ENCODE peak calls at places on chromosomes 6 and 20, in seven cellular contexts. B is spleen, Z is uterus, N is stomach, S is Peyer's patch, M is body of pancreas, O is prostate gland. U is an unnamed sample.

GRCh38 chr6:71592641-71593040 is 293.7 kb upstream of the RIMS1 start:
- DNase-seq in B (no peak), Z (no peak), N (no peak), S (no peak), M (no peak), O (no peak), U (no peak)

GRCh38 chr6:156379946-156380707 is 397.1 kb upstream of the ARID1B start:
- DNase-seq in B (no peak), Z (no peak), N (no peak), S (no peak), M (no peak), O (peak; percentile 32), U (no peak)

GRCh38 chr20:23136893-23137745 is 51.0 kb upstream of the CD93 start:
- DNase-seq in B (no peak), Z (no peak), N (no peak), S (peak; percentile 42), M (no peak), O (no peak), U (no peak)

GRCh38 chr20:31972481-31973386 is 4.8 kb downstream of the XKR7 start:
- DNase-seq in B (no peak), Z (no peak), N (no peak), S (no peak), M (no peak), O (no peak), U (no peak)

GRCh38 chr6:88741939-88742338 is 221.5 kb downstream of the RNGTT start:
- DNase-seq in B (no peak), Z (no peak), N (no peak), S (no peak), M (no peak), O (no peak), U (no peak)

GRCh38 chr6:72032056-72032455 is 145.7 kb downstream of the RIMS1 start:
- DNase-seq in B (no peak), Z (no peak), N (no peak), S (no peak), M (no peak), O (no peak), U (no peak)

GRCh38 chr20:40683221-40683893 is 5.7 kb downstream of the MAFB start:
- DNase-seq in B (peak; percentile 83), Z (no peak), N (no peak), S (no peak), M (peak; percentile 21), O (no peak), U (peak; percentile 48)

GRCh38 chr20:15547109-15547508 is 1026.1 kb downstream of the KIF16B start:
- DNase-seq in B (no peak), Z (no peak), N (no peak), S (no peak), M (no peak), O (no peak), U (no peak)

GRCh38 chr6:160418370-160418769 is 70.2 kb downstream of the SLC22A3 start:
- DNase-seq in B (no peak), Z (no peak), N (no peak), S (no peak), M (no peak), O (peak; percentile 38), U (no peak)

GRCh38 chr6:149457316-149457884 is 27.4 kb downstream of the ZC3H12D start:
- DNase-seq in B (peak; percentile 25), Z (no peak), N (no peak), S (no peak), M (no peak), O (no peak), U (no peak)

GRCh38 chr6:73180076-73180717 is 45.1 kb downstream of the KHDC1L start:
- DNase-seq in B (no peak), Z (no peak), N (no peak), S (no peak), M (no peak), O (no peak), U (no peak)

GRCh38 chr6:42720739-42721138 is 1.7 kb downstream of the PRPH2 start:
- DNase-seq in B (no peak), Z (no peak), N (no peak), S (no peak), M (no peak), O (no peak), U (no peak)

GRCh38 chr6:51541847-51542246 is 545.6 kb downstream of the PKHD1 start:
- DNase-seq in B (no peak), Z (no peak), N (no peak), S (no peak), M (no peak), O (no peak), U (no peak)

GRCh38 chr6:71420693-71421328 is 132.2 kb downstream of the OGFRL1 start:
- DNase-seq in B (peak; percentile 90), Z (peak; percentile 95), N (peak; percentile 95), S (peak; percentile 89), M (peak; percentile 98), O (peak; percentile 97), U (peak; percentile 98)

GRCh38 chr6:42316981-42317380 is 99.3 kb upstream of the MRPS10 start:
- DNase-seq in B (no peak), Z (no peak), N (no peak), S (no peak), M (no peak), O (no peak), U (no peak)

GRCh38 chr20:59392741-59393140 is 92.3 kb downstream of the EDN3 start:
- DNase-seq in B (no peak), Z (no peak), N (no peak), S (no peak), M (no peak), O (no peak), U (no peak)

GRCh38 chr6:42365021-42365420 is 86.7 kb downstream of the TRERF1 start:
- DNase-seq in B (no peak), Z (no peak), N (no peak), S (no peak), M (no peak), O (no peak), U (peak; percentile 20)

GRCh38 chr6:47519279-47519678 is 41.7 kb downstream of the CD2AP start:
- DNase-seq in B (no peak), Z (no peak), N (no peak), S (peak; percentile 59), M (no peak), O (no peak), U (no peak)

GRCh38 chr20:33337119-33337518 is 54.1 kb downstream of the BPIFB1 start:
- DNase-seq in B (no peak), Z (no peak), N (no peak), S (no peak), M (no peak), O (no peak), U (no peak)

GRCh38 chr6:159941286-159942113 is 27.4 kb upstream of the IGF2R start:
- DNase-seq in B (no peak), Z (no peak), N (no peak), S (no peak), M (no peak), O (no peak), U (no peak)

GRCh38 chr20:16821211-16822089 is 73.3 kb downstream of the OTOR start:
- DNase-seq in B (no peak), Z (no peak), N (no peak), S (no peak), M (peak; percentile 21), O (no peak), U (peak; percentile 25)

GRCh38 chr6:106773482-106773881 is 144.1 kb downstream of the QRSL1 start:
- DNase-seq in B (no peak), Z (no peak), N (peak; percentile 57), S (no peak), M (peak; percentile 67), O (peak; percentile 40), U (peak; percentile 82)

GRCh38 chr6:63864934-63865333 is 229.3 kb downstream of the PHF3 start:
- DNase-seq in B (no peak), Z (no peak), N (no peak), S (no peak), M (no peak), O (no peak), U (no peak)

GRCh38 chr6:89050697-89051096 is 29.9 kb upstream of the PNRC1 start:
- DNase-seq in B (no peak), Z (no peak), N (no peak), S (no peak), M (peak; percentile 40), O (no peak), U (no peak)

GRCh38 chr6:13678255-13678983 is 33.2 kb downstream of the RANBP9 start:
- DNase-seq in B (no peak), Z (no peak), N (no peak), S (no peak), M (no peak), O (no peak), U (no peak)

GRCh38 chr6:138545621-138545980 is 46.3 kb upstream of the NHSL1 start:
- DNase-seq in B (no peak), Z (peak; percentile 63), N (peak; percentile 69), S (peak; percentile 54), M (peak; percentile 51), O (no peak), U (peak; percentile 12)

GRCh38 chr20:19812056-19812455 is 54.0 kb downstream of the RIN2 start:
- DNase-seq in B (no peak), Z (no peak), N (no peak), S (no peak), M (no peak), O (no peak), U (no peak)

DNA sequence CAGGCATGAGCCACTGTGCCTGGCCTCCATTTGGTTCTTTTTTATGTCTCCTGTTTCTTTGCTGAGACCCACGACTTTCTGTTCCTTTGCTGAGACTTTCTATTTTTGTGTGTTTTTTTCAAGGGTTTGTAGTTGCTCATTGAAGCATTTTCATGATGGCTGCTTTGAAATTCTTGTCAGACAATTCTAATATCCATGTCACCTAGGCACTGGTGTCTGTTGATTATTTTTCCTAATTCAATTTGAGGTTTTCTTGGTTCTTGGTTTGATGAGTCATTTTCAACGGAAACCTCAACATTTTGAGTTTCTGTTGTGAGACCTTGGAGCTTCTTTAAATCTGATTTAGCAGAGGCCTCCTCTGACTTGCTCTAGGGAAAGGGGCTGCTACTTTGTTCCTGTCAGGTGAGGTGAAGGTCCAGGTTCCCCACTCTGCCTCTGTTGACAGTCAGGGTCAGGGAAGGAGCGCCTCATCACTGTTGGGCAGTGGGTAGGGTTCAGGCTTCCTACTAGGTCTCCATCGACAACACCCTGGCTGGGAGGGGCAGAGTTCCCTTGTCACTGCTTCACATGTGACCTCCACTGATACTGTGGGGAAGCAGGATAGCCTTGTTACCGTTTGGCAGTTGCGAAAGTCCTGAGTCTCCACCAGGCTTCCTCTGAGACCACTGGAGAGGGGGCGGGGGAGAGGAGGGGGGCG is 67.2 kb upstream of the RNF24 start:
- DNase-seq in B (peak; percentile 85), Z (no peak), N (no peak), S (peak; percentile 63), M (peak; percentile 46), O (no peak), U (peak; percentile 47)
- TF ChIP-seq POLR2A in B (no peak), Z (no peak), N (no peak), S (no peak), M (no peak), O (no peak), U (no peak)

GRCh38 chr20:653590-654426 is 808 bp upstream of the SRXN1 start:
- DNase-seq in B (no peak), Z (no peak), N (no peak), S (no peak), M (no peak), O (no peak), U (peak; percentile 27)
- TF ChIP-seq CTCF in B (no peak), Z (no peak), N (no peak), S (no peak), M (no peak), O (no peak), U (no peak)

GRCh38 chr20:51750037-51750769 is 18.0 kb downstream of the ATP9A start:
- DNase-seq in B (no peak), Z (peak; percentile 68), N (peak; percentile 87), S (peak; percentile 90), M (peak; percentile 88), O (peak; percentile 56), U (peak; percentile 94)
- TF ChIP-seq POLR2A in B (no peak), Z (no peak), N (no peak), S (peak; percentile 11), M (no peak), O (no peak), U (peak; percentile 35)

GRCh38 chr20:36342721-36343120 is 36.6 kb downstream of the DLGAP4 start:
- DNase-seq in B (peak; percentile 25), Z (no peak), N (no peak), S (no peak), M (no peak), O (no peak), U (no peak)
- TF ChIP-seq CTCF in B (no peak), Z (no peak), N (no peak), S (no peak), M (no peak), O (no peak), U (no peak)

U was measured in thyroid gland.